ENCODE peak calls at places on chromosomes 11 and 22, in ten cellular contexts. H is bronchial epithelial cell, X is breast epithelium, V is sigmoid colon, I is A549, S is AG04449, O is GM20000, M is tibial artery, Z is HFFc6, D is lung. N is an unnamed sample.

GRCh38 chr11:116357769-116358544 is 414.8 kb downstream of the BUD13 start:
- DNase-seq in H (peak; percentile 4), X (no peak), V (no peak), I (peak; percentile 26), S (no peak), O (no peak), M (no peak), Z (no peak), D (no peak), N (no peak)

GRCh38 chr11:68214173-68215086 is 1.3 kb upstream of the KMT5B start:
- DNase-seq in H (no peak), X (no peak), V (no peak), I (no peak), S (no peak), O (no peak), M (peak; percentile 26), Z (no peak), D (no peak), N (no peak)

GRCh38 chr11:2561283-2562180 is 116.7 kb downstream of the KCNQ1 start:
- DNase-seq in H (no peak), X (no peak), V (peak; percentile 50), I (no peak), S (no peak), O (no peak), M (no peak), Z (no peak), D (no peak), N (no peak)

GRCh38 chr11:126165366-126166156 is 45.9 kb downstream of the RPUSD4 start:
- DNase-seq in H (no peak), X (no peak), V (peak; percentile 96), I (no peak), S (no peak), O (no peak), M (no peak), Z (no peak), D (no peak), N (no peak)

GRCh38 chr11:9004310-9004945 is 627 bp upstream of the NRIP3 start:
- DNase-seq in H (no peak), X (no peak), V (no peak), I (no peak), S (no peak), O (no peak), M (no peak), Z (no peak), D (no peak), N (no peak)

GRCh38 chr11:27806122-27806521 is 105.9 kb upstream of the BDNF start:
- DNase-seq in H (no peak), X (no peak), V (no peak), I (no peak), S (no peak), O (no peak), M (no peak), Z (no peak), D (no peak), N (no peak)

GRCh38 chr11:71356280-71356876 is 91.8 kb downstream of the DHCR7 start:
- DNase-seq in H (no peak), X (no peak), V (no peak), I (no peak), S (no peak), O (no peak), M (no peak), Z (no peak), D (no peak), N (no peak)

GRCh38 chr11:117597083-117597482 is 199.9 kb downstream of the DSCAML1 start:
- DNase-seq in H (peak; percentile 41), X (no peak), V (peak; percentile 26), I (peak; percentile 38), S (no peak), O (peak; percentile 51), M (no peak), Z (peak; percentile 5), D (peak; percentile 31), N (peak; percentile 43)

GRCh38 chr11:13682212-13682611 is 13.7 kb downstream of the FAR1 start:
- DNase-seq in H (no peak), X (no peak), V (no peak), I (no peak), S (no peak), O (no peak), M (no peak), Z (no peak), D (no peak), N (no peak)

GRCh38 chr11:67452141-67452952 is at the start of gene GPR152:
- DNase-seq in H (no peak), X (no peak), V (no peak), I (no peak), S (no peak), O (no peak), M (no peak), Z (no peak), D (no peak), N (no peak)

GRCh38 chr11:68012044-68012842 is 2.1 kb downstream of the ALDH3B1 start:
- DNase-seq in H (no peak), X (no peak), V (no peak), I (peak; percentile 88), S (no peak), O (no peak), M (no peak), Z (no peak), D (no peak), N (no peak)

GRCh38 chr22:19811211-19811621 is 43.5 kb downstream of the GNB1L start:
- DNase-seq in H (no peak), X (peak; percentile 44), V (peak; percentile 53), I (no peak), S (no peak), O (no peak), M (no peak), Z (no peak), D (no peak), N (no peak)

GRCh38 chr11:57391111-57391510 is 661 bp upstream of the PRG2 start:
- DNase-seq in H (no peak), X (no peak), V (no peak), I (no peak), S (no peak), O (no peak), M (no peak), Z (no peak), D (no peak), N (no peak)

GRCh38 chr22:50701428-50702154 is 29.0 kb downstream of the SHANK3 start:
- DNase-seq in H (no peak), X (no peak), V (peak; percentile 51), I (no peak), S (no peak), O (no peak), M (no peak), Z (no peak), D (no peak), N (no peak)

GRCh38 chr11:95434489-95435057 is 203.6 kb upstream of the SESN3 start:
- DNase-seq in H (no peak), X (no peak), V (no peak), I (no peak), S (no peak), O (no peak), M (no peak), Z (no peak), D (no peak), N (no peak)

GRCh38 chr11:100791873-100792272 is 104.8 kb downstream of the ARHGAP42 start:
- DNase-seq in H (peak; percentile 71), X (no peak), V (no peak), I (no peak), S (no peak), O (no peak), M (no peak), Z (no peak), D (no peak), N (peak; percentile 23)

GRCh38 chr11:105935791-105936190 is 86.2 kb downstream of the MSANTD4 start:
- DNase-seq in H (peak; percentile 90), X (no peak), V (no peak), I (no peak), S (no peak), O (no peak), M (no peak), Z (peak; percentile 14), D (no peak), N (no peak)

DNA sequence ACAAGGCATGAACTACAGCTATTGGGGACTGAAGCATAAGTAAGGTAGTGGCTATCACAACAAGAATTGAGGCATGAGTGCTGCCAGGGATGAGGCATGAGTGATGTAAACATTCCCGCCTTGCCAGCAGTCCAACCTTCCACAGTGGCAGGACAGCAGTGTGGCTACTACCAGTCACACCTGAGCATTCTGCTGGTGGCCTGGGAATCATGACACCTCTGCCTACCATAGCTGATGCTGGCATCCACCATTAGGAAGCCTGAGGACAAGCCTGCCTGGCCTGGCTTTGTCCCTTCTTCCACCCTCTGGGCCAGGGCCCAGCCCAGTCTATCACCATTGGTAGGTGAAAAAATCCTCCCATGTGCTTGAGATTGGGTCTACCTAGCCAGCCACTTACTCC is 712.8 kb upstream of the CCDC90B start:
- DNase-seq in H (no peak), X (no peak), V (no peak), I (no peak), S (no peak), O (no peak), M (no peak), Z (no peak), D (no peak), N (no peak)
- TF ChIP-seq CTCF in H (no peak), X (no peak), V (no peak), I (no peak), S (no peak), O (no peak), M (no peak), Z (no peak), D (no peak), N (no peak)

GRCh38 chr11:65861165-65861505 is 902 bp downstream of the MUS81 start:
- DNase-seq in H (no peak), X (no peak), V (peak; percentile 76), I (no peak), S (no peak), O (no peak), M (peak; percentile 20), Z (no peak), D (no peak), N (no peak)
- TF ChIP-seq CTCF in H (no peak), X (no peak), V (no peak), I (no peak), S (no peak), O (no peak), M (no peak), Z (no peak), D (no peak), N (no peak)

DNA sequence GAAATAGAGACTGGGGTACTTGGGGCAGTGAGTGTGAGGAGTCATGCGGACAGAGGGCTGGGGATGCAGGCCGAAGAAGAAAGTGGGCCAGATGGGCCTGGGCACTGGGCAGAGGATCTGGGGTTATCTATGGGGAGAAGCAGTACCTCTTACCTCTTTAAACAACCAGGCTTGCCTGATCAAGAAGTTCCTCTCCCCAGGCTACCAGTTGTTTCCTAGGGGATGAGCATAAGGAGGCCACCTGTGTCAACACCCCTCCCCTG is 98.4 kb upstream of the PITPNB start:
- DNase-seq in H (no peak), X (peak; percentile 42), V (no peak), I (no peak), S (no peak), O (no peak), M (no peak), Z (no peak), D (no peak), N (no peak)
- TF ChIP-seq CTCF in H (no peak), X (no peak), V (no peak), I (no peak), S (no peak), O (no peak), M (no peak), Z (no peak), D (no peak), N (no peak)

DNA sequence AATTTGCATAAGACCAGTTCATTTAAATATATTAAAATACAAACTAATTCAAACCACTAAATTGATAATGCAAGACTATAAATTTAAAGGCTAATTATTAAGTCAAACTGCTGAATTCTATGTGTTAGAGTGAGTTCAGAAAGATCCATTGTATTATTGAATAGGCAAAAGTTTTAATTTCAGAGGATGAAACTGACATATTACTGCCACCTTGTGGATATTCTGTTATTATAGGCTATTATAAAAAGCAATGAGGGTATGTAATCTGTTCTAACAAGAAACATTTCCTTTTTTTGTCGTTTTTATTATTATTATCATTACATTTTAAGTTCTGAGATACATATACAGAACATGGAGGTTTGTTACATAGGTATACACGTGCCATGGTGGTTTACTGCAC is 20.9 kb upstream of the NAALAD2 start:
- DNase-seq in H (no peak), X (no peak), V (no peak), I (no peak), S (no peak), O (no peak), M (no peak), Z (no peak), D (no peak), N (peak; percentile 2)
- TF ChIP-seq CTCF in H (peak; percentile 7), X (no peak), V (no peak), I (peak; percentile 40), S (no peak), O (no peak), M (no peak), Z (peak; percentile 78), D (no peak), N (no peak)